ENCODE peak calls at places on chromosomes 12 and 14, in seven cellular contexts. A, K, S, Q, E, N and T are unnamed samples.

GRCh38 chr12:6336079-6336858 is 5.6 kb downstream of the TNFRSF1A start:
- DNase-seq in K (peak; percentile 90), N (peak; percentile 96), S (peak; percentile 94), A (peak; percentile 78), Q (peak; percentile 98), E (peak; percentile 92), T (peak; percentile 97)

GRCh38 chr12:114933428-114934160 is 249.6 kb upstream of the TBX3 start:
- DNase-seq in E (no peak), S (peak; percentile 46), N (no peak), K (no peak), Q (no peak), A (no peak), T (no peak)

GRCh38 chr14:55571125-55571889 is 8.7 kb upstream of the KTN1 start:
- DNase-seq in E (no peak), N (no peak), S (no peak), Q (no peak), K (no peak), A (no peak), T (no peak)

GRCh38 chr14:80973918-80974317 is 18.5 kb downstream of the TSHR start:
- DNase-seq in N (no peak), S (no peak), K (no peak), A (no peak), Q (no peak), E (no peak), T (no peak)

GRCh38 chr14:51774209-51774608 is 86.2 kb upstream of the GNG2 start:
- DNase-seq in Q (no peak), E (no peak), S (no peak), A (no peak), N (no peak), K (no peak), T (no peak)

GRCh38 chr12:34299802-34300193 is 277.5 kb downstream of the ALG10 start:
- DNase-seq in A (no peak), Q (peak; percentile 54), N (peak; percentile 35), K (no peak), S (no peak), E (no peak), T (no peak)

GRCh38 chr12:46455648-46456352 is 83.2 kb upstream of the SLC38A2 start:
- DNase-seq in E (no peak), K (peak; percentile 46), N (no peak), Q (no peak), S (peak; percentile 77), A (no peak), T (no peak)

GRCh38 chr14:77040995-77041744 is 12.7 kb upstream of the IRF2BPL start:
- DNase-seq in N (no peak), K (no peak), Q (peak; percentile 74), S (no peak), E (peak; percentile 29), A (no peak), T (no peak)

GRCh38 chr14:53389207-53389606 is 236.1 kb upstream of the DDHD1 start:
- DNase-seq in E (no peak), K (no peak), N (no peak), A (no peak), Q (no peak), S (no peak), T (no peak)

GRCh38 chr12:38704455-38704854 is 200.9 kb downstream of the CPNE8 start:
- DNase-seq in N (no peak), A (no peak), S (no peak), E (no peak), Q (no peak), K (no peak), T (no peak)

GRCh38 chr12:118060301-118061010 is 523 bp downstream of the WSB2 start:
- DNase-seq in S (no peak), A (no peak), N (peak; percentile 76), K (peak; percentile 63), Q (peak; percentile 78), E (peak; percentile 69), T (peak; percentile 93)

GRCh38 chr14:77082356-77082755 is 15.7 kb upstream of the CIPC start:
- DNase-seq in K (no peak), A (no peak), Q (no peak), S (no peak), N (no peak), E (no peak), T (no peak)

GRCh38 chr12:4282892-4283511 is 9.4 kb downstream of the CCND2 start:
- DNase-seq in Q (no peak), E (no peak), S (no peak), N (no peak), K (no peak), A (no peak), T (peak; percentile 33)

GRCh38 chr12:103627189-103627855 is 40.2 kb downstream of the STAB2 start:
- DNase-seq in N (no peak), A (no peak), E (no peak), Q (no peak), K (no peak), S (no peak), T (no peak)

GRCh38 chr14:61145903-61146411 is 135.2 kb downstream of the TMEM30B start:
- DNase-seq in S (no peak), E (no peak), K (no peak), A (no peak), N (no peak), Q (no peak), T (no peak)

GRCh38 chr12:105084251-105085250 is at the start of gene ALDH1L2:
- DNase-seq in S (peak; percentile 15), A (peak; percentile 86), N (peak; percentile 89), E (peak; percentile 78), K (peak; percentile 88), Q (peak; percentile 93), T (peak; percentile 88)

GRCh38 chr14:94100847-94101246 is 9.7 kb upstream of the IFI27 start:
- DNase-seq in S (no peak), Q (no peak), E (no peak), K (no peak), N (no peak), A (no peak), T (no peak)

GRCh38 chr12:103908877-103909276 is 21.3 kb upstream of the HSP90B1 start:
- DNase-seq in A (no peak), Q (no peak), E (no peak), S (no peak), K (no peak), N (no peak), T (no peak)

GRCh38 chr14:72692678-72693077 is 201.2 kb downstream of the DPF3 start:
- DNase-seq in A (no peak), Q (no peak), K (no peak), N (no peak), S (no peak), E (no peak), T (no peak)

GRCh38 chr12:18145924-18146323 is 55.9 kb upstream of the RERGL start:
- DNase-seq in K (no peak), E (no peak), A (no peak), Q (no peak), N (no peak), S (no peak), T (no peak)
- TF ChIP-seq POLR2A in K (no peak), E (no peak), A (no peak), Q (no peak), N (no peak), S (no peak), T (no peak)

DNA sequence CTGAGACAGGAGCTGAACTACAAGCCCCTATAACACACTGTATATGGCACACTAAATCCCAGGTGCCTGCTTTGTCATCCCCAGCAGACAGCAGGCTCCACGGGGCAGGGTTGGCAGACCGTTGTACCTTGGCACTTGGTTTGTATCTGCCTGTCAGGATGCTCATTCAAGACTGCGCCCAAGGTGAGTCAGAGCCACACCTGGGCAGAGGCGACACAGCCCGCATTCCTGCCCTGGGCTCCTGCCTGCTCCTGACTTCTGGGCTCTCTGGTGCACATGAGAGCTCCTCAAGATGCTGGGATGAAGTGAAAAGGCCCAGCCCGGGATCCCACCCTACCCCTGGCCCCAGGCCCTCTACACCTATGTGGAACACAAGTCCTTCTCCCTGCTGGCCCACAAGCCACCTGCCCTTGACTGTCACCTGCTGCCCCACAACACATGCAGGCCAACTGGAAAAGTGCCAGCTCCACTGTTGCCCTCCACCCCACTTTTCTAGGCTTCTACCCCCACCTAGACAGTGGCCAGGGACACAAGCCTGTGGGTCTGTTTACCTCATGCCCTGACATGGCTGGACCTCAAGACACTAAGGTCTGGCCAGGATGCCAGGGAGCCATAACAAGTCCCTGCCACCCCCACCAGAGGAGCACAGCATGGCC is 30.8 kb upstream of the PNMA1 start:
- DNase-seq in E (peak; percentile 89), N (peak; percentile 81), S (no peak), Q (peak; percentile 70), K (peak; percentile 71), A (no peak), T (peak; percentile 55)
- TF ChIP-seq EP300 in E (peak; percentile 19), N (no peak), S (no peak), Q (no peak), K (no peak), A (no peak), T (no peak)

GRCh38 chr14:23366163-23366921 is 1.4 kb upstream of the EFS start:
- DNase-seq in A (peak; percentile 39), Q (peak; percentile 90), S (no peak), E (peak; percentile 42), K (no peak), N (peak; percentile 85), T (peak; percentile 59)

GRCh38 chr14:23365353-23366162 is 586 bp upstream of the EFS start:
- DNase-seq in N (peak; percentile 72), K (peak; percentile 45), A (peak; percentile 12), E (no peak), S (no peak), Q (no peak), T (peak; percentile 90)

GRCh38 chr14:23364164-23364571 is 804 bp downstream of the EFS start:
- DNase-seq in N (peak; percentile 83), S (no peak), K (no peak), E (no peak), Q (no peak), A (peak; percentile 16), T (no peak)

GRCh38 chr14:23362200-23362599 is 2.8 kb downstream of the EFS start:
- DNase-seq in S (peak; percentile 36), N (no peak), K (no peak), Q (no peak), E (no peak), A (no peak), T (no peak)

GRCh38 chr14:23364604-23365352 is at the start of gene EFS:
- DNase-seq in Q (no peak), S (no peak), N (peak; percentile 61), K (no peak), E (no peak), A (no peak), T (no peak)
- TF ChIP-seq POLR2AphosphoS5 in Q (no peak), S (no peak), N (no peak), K (no peak), E (no peak), A (no peak), T (no peak)

GRCh38 chr14:22532345-22533056 is 56.5 kb downstream of the DAD1 start:
- DNase-seq in Q (no peak), S (no peak), N (no peak), A (no peak), K (no peak), E (no peak), T (no peak)

GRCh38 chr14:22533057-22533704 is 55.8 kb downstream of the DAD1 start:
- DNase-seq in E (no peak), A (no peak), K (no peak), S (no peak), Q (no peak), N (no peak), T (no peak)

GRCh38 chr14:22534547-22534946 is 54.5 kb downstream of the DAD1 start:
- DNase-seq in S (no peak), A (no peak), Q (no peak), E (no peak), K (no peak), N (no peak), T (no peak)

GRCh38 chr14:22535126-22535525 is 53.9 kb downstream of the DAD1 start:
- DNase-seq in S (no peak), Q (no peak), N (no peak), K (no peak), A (no peak), E (no peak), T (no peak)

GRCh38 chr14:22533739-22534359 is 55.2 kb downstream of the DAD1 start:
- DNase-seq in Q (no peak), S (no peak), K (no peak), A (no peak), N (no peak), E (no peak), T (no peak)
- TF ChIP-seq POLR2A in Q (no peak), S (no peak), K (no peak), A (no peak), N (no peak), E (no peak), T (no peak)